ENCODE peak calls at places on chromosomes 12 and 14, in five cellular contexts. F is thyroid gland, Z is stomach, S is ovary, N is IMR-90. R is an unnamed sample. For H3K9me3, the result is how much of the 10 kb centered on the place peaks cover.

GRCh38 chr14:30443368-30444007 is 115.5 kb upstream of the G2E3 start:
- DNase-seq in F (peak), Z (no peak), S (no peak), N (peak), R (no peak)

GRCh38 chr12:71662861-71663560 is 637 bp downstream of the ZFC3H1 start:
- DNase-seq in F (peak), Z (peak), S (peak), N (peak), R (peak)

GRCh38 chr12:116717466-116718457 is 20.1 kb downstream of the SPRING1 start:
- DNase-seq in F (peak), Z (no peak), S (peak), N (peak), R (no peak)

GRCh38 chr12:114013601-114014345 is 47.6 kb upstream of the RBM19 start:
- DNase-seq in F (no peak), Z (no peak), S (no peak), N (peak), R (no peak)

GRCh38 chr14:20732950-20733650 is 12.6 kb upstream of the EDDM3A start:
- DNase-seq in F (no peak), Z (no peak), S (no peak), N (no peak), R (no peak)

GRCh38 chr14:77104393-77104792 is 6.3 kb downstream of the CIPC start:
- DNase-seq in F (no peak), Z (no peak), S (no peak), N (no peak), R (no peak)

GRCh38 chr12:67501362-67501761 is 147.2 kb upstream of the DYRK2 start:
- DNase-seq in F (no peak), Z (no peak), S (no peak), N (no peak), R (no peak)

GRCh38 chr12:3489057-3489456 is 1.9 kb upstream of the PRMT8 start:
- DNase-seq in F (no peak), Z (no peak), S (no peak), N (no peak), R (no peak)

GRCh38 chr14:100297320-100298300 is 8.6 kb downstream of the SLC25A29 start:
- DNase-seq in F (peak), Z (peak), S (peak), N (peak), R (peak)

GRCh38 chr12:85920324-85920947 is 46.3 kb downstream of the NTS start:
- DNase-seq in F (no peak), Z (no peak), S (no peak), N (peak), R (no peak)

GRCh38 chr12:114414031-114414865 is 8.3 kb upstream of the TBX5 start:
- DNase-seq in F (no peak), Z (no peak), S (no peak), N (peak), R (no peak)

GRCh38 chr14:65817011-65817410 is 404.5 kb downstream of the FUT8 start:
- DNase-seq in F (no peak), Z (no peak), S (no peak), N (no peak), R (no peak)

GRCh38 chr12:82725741-82726140 is 39.0 kb downstream of the TMTC2 start:
- DNase-seq in F (no peak), Z (no peak), S (no peak), N (no peak), R (no peak)

GRCh38 chr14:73026243-73026844 is 562 bp downstream of the ZFYVE1 start:
- DNase-seq in F (no peak), Z (no peak), S (no peak), N (no peak), R (peak)

GRCh38 chr12:51009038-51009437 is 17.1 kb downstream of the SLC11A2 start:
- DNase-seq in F (peak), Z (peak), S (no peak), N (no peak), R (peak)

GRCh38 chr14:54370323-54371125 is 26.3 kb upstream of the CDKN3 start:
- DNase-seq in F (no peak), Z (no peak), S (no peak), N (no peak), R (no peak)

GRCh38 chr12:111788178-111788654 is 21.5 kb downstream of the ALDH2 start:
- DNase-seq in F (peak), Z (peak), S (peak), N (peak), R (peak)

GRCh38 chr12:117908411-117908810 is 60.4 kb downstream of the KSR2 start:
- DNase-seq in F (no peak), Z (no peak), S (no peak), N (no peak), R (no peak)

GRCh38 chr12:108580531-108580930 is 17.4 kb downstream of the TMEM119 start:
- DNase-seq in F (no peak), Z (no peak), S (no peak), N (no peak), R (no peak)

GRCh38 chr14:88005050-88005481 is at the start of gene GPR65:
- DNase-seq in F (no peak), Z (no peak), S (no peak), N (no peak), R (peak)

GRCh38 chr12:91400249-91400648 is 217.6 kb upstream of the DCN start:
- DNase-seq in F (no peak), Z (no peak), S (no peak), N (no peak), R (no peak)

GRCh38 chr12:123024819-123025391 is 44.4 kb downstream of the ARL6IP4 start:
- DNase-seq in F (no peak), Z (no peak), S (no peak), N (peak), R (no peak)

GRCh38 chr14:32068708-32069107 is 8.4 kb upstream of the ARHGAP5 start:
- DNase-seq in F (no peak), Z (no peak), S (no peak), N (no peak), R (no peak)

GRCh38 chr14:73945159-73945670 is 4.7 kb downstream of the FAM161B start:
- DNase-seq in F (no peak), Z (peak), S (no peak), N (no peak), R (no peak)

GRCh38 chr12:108803428-108804105 is 53.8 kb downstream of the SSH1 start:
- DNase-seq in F (peak), Z (peak), S (peak), N (peak), R (peak)

GRCh38 chr12:124168016-124168415 is 126.9 kb upstream of the RFLNA start:
- DNase-seq in F (peak), Z (no peak), S (no peak), N (no peak), R (no peak)

GRCh38 chr14:95156765-95157194 is 549 bp downstream of the DICER1 start:
- DNase-seq in F (peak), Z (peak), S (peak), N (peak), R (peak)

GRCh38 chr14:23242076-23242475 is 4.3 kb downstream of the RNF212B start:
- DNase-seq in F (no peak), Z (no peak), S (no peak), N (no peak), R (no peak)

GRCh38 chr14:93090826-93091583 is 24.7 kb downstream of the ITPK1 start:
- DNase-seq in F (no peak), Z (no peak), S (peak), N (no peak), R (no peak)

GRCh38 chr12:103806807-103807206 is 34.2 kb downstream of the NT5DC3 start:
- DNase-seq in F (no peak), Z (no peak), S (no peak), N (no peak), R (no peak)

GRCh38 chr12:13843841-13844240 is 137.6 kb downstream of the GRIN2B start:
- DNase-seq in F (no peak), Z (no peak), S (no peak), N (no peak), R (no peak)
- TF ChIP-seq CTCF in F (no peak), Z (no peak), S (no peak), N (no peak), R (no peak)

GRCh38 chr14:67240168-67240932 is 885 bp upstream of the PALS1 start:
- DNase-seq in F (peak), Z (peak), S (peak), N (peak), R (peak)
- TF ChIP-seq POLR2A in F (no peak), Z (no peak), S (no peak), N (no peak), R (no peak)

GRCh38 chr14:98347686-98348085 is 924.3 kb downstream of the BCL11B start:
- DNase-seq in F (no peak), Z (no peak), S (no peak), N (no peak), R (no peak)
- H3K9me3 ChIP-seq in F (under half), Z (under half), S (under half), N (under half), R (under half)

GRCh38 chr12:6950401-6950801 is 755 bp upstream of the PTPN6 start:
- DNase-seq in F (no peak), Z (no peak), S (peak), N (no peak), R (no peak)
- TF ChIP-seq CTCF in F (no peak), Z (no peak), S (no peak), N (peak), R (no peak)

DNA sequence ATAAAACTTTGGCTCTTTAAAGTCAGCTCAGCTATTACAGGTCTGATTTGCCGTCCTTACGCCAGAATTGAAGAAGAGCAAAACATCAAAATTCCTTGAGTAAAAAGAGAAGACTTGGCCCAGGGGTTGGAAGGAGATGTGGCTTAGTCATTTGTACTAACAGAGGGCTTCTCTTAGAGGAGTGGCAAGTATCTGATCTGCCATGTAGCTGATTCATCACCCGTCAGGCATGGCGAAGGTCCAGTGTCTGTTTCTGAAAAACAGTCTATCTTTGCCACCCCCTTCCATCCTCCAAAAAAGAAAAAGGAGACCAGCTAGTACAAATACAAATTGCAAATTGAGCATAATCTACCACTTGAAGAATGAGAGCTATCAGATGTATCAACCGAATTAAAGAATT is 91.9 kb downstream of the RAD52 start:
- DNase-seq in F (no peak), Z (no peak), S (no peak), N (peak), R (no peak)
- TF ChIP-seq POLR2A in F (no peak), Z (no peak), S (no peak), N (no peak), R (no peak)

GRCh38 chr12:133233993-133234564 is 1.6 kb downstream of the ANHX start:
- DNase-seq in F (no peak), Z (no peak), S (no peak), N (no peak), R (no peak)
- H3K9me3 ChIP-seq in F (under half), Z (under half), S (under half), N (half or more), R (under half)

DNA sequence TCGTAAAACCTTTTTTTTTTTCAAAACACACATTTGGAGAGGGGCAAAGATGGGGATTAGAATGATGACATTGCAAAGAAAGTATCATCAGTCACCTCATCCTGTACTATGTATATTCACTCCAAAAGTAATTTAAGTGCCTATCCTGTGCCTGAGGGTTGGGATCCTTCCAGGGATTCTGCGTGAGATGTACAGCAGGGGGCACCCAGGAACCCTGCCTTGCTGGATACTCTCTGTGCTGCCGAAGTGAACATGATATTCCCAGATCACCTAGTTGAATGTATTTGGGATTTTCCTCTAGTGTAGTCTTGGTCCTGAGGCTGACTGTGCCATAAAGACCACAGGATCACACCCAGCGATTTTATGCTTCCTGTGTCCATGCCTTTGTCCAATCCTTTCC is 372.7 kb downstream of the IPO8 start:
- DNase-seq in F (no peak), Z (no peak), S (no peak), N (no peak), R (no peak)
- TF ChIP-seq CTCF in F (no peak), Z (no peak), S (no peak), N (no peak), R (no peak)